ENCODE peak calls at places on chromosomes 5 and 9, in five cellular contexts. I is IMR-90, H is H9, O is neuronal stem cell, A is H1. Y is an unnamed sample. For H3K27me3, the result is how much of the 10 kb centered on the place peaks cover.

GRCh38 chr9:98983295-98984268 is 39.9 kb downstream of the COL15A1 start:
- DNase-seq in H (no peak), A (no peak), O (no peak), I (peak), Y (no peak)

GRCh38 chr5:179765400-179765799 is 28.4 kb upstream of the LTC4S start:
- DNase-seq in I (peak), O (no peak), H (no peak), A (no peak), Y (peak)

GRCh38 chr5:112772095-112772494 is 34.4 kb downstream of the APC start:
- DNase-seq in H (no peak), A (no peak), I (peak), O (no peak), Y (no peak)

GRCh38 chr5:129074903-129075302 is 19.6 kb upstream of the ISOC1 start:
- DNase-seq in A (no peak), H (no peak), O (no peak), I (no peak), Y (no peak)

GRCh38 chr5:181120311-181120710 is 10.7 kb downstream of the OR2V1 start:
- DNase-seq in A (no peak), H (no peak), I (peak), O (no peak), Y (no peak)

GRCh38 chr5:78162253-78162862 is 132.1 kb downstream of the AP3B1 start:
- DNase-seq in A (no peak), H (no peak), O (peak), I (peak), Y (peak)

GRCh38 chr5:91187032-91187431 is 196.1 kb downstream of the ARRDC3 start:
- DNase-seq in H (no peak), I (no peak), O (no peak), A (no peak), Y (no peak)

GRCh38 chr5:37226377-37226776 is 22.8 kb downstream of the CPLANE1 start:
- DNase-seq in I (no peak), A (no peak), O (no peak), H (no peak), Y (no peak)

GRCh38 chr5:132822650-132823480 is 7.6 kb downstream of the SHROOM1 start:
- DNase-seq in O (no peak), I (no peak), H (peak), A (peak), Y (peak)
- H3K27me3 ChIP-seq in O (under half), I (under half), H (under half), A (under half), Y (under half)

DNA sequence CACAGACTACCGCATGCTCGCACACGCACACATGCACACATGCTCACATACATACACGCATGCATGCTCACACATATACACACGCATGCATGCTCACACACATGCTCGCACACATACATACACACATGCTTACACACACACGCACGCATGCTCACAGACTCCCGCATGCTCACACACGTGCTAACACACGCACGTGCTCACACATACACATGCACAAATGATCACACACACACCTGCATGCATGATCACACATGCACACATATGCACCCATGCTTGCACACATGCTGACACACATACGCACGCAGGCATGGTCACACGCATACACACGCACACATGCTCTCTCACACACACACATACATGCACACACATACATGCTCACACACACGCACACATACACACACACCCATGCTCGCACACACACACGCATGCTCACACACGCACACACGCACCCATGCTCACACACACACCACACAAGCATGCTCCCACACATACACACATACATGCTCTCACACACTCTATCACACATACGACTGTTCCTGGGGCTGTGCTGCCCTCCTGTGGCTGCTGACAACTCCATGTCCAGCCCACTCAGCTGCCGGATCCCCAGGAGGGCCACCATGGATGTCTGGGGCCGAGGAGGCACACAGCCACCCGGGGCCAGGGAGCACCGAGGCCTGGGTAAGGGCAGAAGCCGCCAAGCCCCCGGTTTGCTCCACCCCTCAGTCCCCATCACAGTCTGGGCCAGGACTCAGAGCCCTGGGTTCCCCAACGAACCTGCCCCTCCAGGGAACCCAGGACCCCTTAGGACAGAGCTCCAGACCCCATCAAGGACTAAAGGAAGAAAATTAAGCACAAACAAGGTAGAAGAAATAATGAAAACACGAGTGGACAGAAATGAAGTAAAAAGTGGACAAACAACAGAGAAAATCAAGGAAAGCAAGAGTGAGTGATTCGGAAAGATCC is 31.4 kb upstream of the EGFL7 start:
- DNase-seq in A (peak), I (peak), H (peak), O (peak), Y (peak)
- H2BK15ac ChIP-seq in A (no peak), I (no peak), H (no peak), O (no peak), Y (no peak)

GRCh38 chr9:124163988-124164350 is 93.8 kb upstream of the NEK6 start:
- DNase-seq in O (no peak), I (no peak), H (no peak), A (no peak), Y (no peak)
- H3K27me3 ChIP-seq in O (under half), I (under half), H (under half), A (under half), Y (under half)

GRCh38 chr9:113619156-113619861 is 155.8 kb downstream of the RGS3 start:
- DNase-seq in O (no peak), A (peak), I (no peak), H (peak), Y (no peak)

GRCh38 chr9:113622038-113622437 is 158.5 kb downstream of the RGS3 start:
- DNase-seq in H (no peak), I (no peak), O (no peak), A (no peak), Y (no peak)

GRCh38 chr9:113620377-113621161 is 157.0 kb downstream of the RGS3 start:
- DNase-seq in H (peak), I (peak), O (peak), A (peak), Y (peak)

GRCh38 chr9:113621309-113621791 is 157.8 kb downstream of the RGS3 start:
- DNase-seq in O (no peak), H (no peak), I (peak), A (peak), Y (peak)

DNA sequence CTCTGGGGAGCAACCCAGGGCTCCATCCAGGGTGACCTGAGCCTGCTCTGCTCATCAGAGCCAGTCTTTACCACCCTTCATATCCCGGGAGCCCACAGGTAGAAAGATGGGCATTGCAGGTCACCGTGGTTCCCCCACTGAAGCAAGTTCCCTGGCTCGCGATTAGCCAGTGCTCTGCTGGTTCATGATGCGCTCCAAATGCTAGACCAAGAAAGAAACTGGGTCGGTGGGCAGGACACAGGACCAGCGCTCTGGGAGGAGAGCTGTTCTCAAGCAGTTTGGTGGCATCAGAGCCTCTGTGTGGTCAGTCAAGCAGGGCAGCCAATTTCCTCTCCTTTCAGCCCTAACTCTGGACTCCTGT is 156.5 kb downstream of the RGS3 start:
- DNase-seq in A (peak), O (no peak), I (no peak), H (no peak), Y (no peak)
- H2BK15ac ChIP-seq in A (peak), O (no peak), I (peak), H (no peak), Y (no peak)

DNA sequence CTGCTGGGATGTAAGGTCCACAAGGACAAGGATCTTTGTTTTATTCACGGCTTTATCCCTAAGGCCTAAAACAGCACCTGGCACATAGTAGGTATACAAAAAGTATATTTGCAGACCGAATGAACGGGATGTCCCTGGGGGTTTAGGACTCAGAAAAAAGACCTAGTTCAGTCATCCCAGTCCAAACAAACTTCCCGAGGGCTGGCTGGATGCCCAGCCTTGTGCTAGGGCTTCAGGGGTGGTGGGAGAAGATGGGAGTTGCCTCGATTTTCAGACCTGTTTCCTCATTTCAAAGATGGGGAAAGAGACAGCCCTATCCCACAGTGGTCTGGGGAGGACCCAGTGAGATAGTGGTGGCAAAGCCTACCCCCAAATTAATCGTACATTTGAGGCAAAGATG is 3.0 kb upstream of the PROB1 start:
- DNase-seq in I (peak), A (no peak), H (no peak), O (no peak), Y (no peak)
- H3K27me3 ChIP-seq in I (under half), A (under half), H (under half), O (under half), Y (under half)

GRCh38 chr9:134395727-134396257 is 69.5 kb downstream of the RXRA start:
- DNase-seq in H (no peak), A (no peak), O (no peak), I (no peak), Y (no peak)
- H2BK15ac ChIP-seq in H (no peak), A (no peak), O (no peak), I (no peak), Y (no peak)

DNA sequence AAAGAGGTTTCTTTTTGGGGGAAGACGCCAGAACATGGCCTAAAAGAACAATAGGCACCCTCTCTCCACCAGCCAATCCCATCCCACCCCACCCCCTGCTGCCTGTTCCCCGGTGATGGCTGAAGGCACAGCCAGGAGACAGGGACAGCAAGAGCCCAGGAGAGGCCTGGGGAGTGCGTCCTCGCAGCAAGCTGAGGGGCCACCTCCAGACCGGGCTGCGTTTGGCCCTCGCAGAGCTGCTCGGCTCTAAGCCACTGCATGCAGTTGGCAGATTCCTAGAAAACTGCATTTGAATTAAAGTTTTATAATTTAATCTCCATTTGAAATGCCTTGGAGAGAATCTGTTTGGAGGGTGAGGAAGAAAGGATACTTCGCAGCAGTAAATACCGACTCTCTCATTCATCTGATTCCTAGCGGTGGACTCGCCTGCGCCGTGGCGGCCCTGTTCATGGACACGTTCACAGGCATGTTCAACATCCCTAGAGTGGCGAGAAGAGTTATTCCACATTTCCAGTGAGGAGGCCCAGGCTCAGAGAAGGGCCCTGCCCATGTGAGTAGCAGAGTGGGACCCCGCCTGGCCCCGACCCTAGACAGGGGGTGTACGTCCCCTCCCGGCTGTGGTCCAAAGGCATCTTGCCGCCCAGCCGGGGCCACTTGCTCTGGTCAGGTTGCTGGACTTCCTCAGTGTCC is 55.8 kb downstream of the TSPAN17 start:
- DNase-seq in I (no peak), O (no peak), A (no peak), H (no peak), Y (no peak)
- H3K27me3 ChIP-seq in I (half or more), O (under half), A (under half), H (under half), Y (under half)

DNA sequence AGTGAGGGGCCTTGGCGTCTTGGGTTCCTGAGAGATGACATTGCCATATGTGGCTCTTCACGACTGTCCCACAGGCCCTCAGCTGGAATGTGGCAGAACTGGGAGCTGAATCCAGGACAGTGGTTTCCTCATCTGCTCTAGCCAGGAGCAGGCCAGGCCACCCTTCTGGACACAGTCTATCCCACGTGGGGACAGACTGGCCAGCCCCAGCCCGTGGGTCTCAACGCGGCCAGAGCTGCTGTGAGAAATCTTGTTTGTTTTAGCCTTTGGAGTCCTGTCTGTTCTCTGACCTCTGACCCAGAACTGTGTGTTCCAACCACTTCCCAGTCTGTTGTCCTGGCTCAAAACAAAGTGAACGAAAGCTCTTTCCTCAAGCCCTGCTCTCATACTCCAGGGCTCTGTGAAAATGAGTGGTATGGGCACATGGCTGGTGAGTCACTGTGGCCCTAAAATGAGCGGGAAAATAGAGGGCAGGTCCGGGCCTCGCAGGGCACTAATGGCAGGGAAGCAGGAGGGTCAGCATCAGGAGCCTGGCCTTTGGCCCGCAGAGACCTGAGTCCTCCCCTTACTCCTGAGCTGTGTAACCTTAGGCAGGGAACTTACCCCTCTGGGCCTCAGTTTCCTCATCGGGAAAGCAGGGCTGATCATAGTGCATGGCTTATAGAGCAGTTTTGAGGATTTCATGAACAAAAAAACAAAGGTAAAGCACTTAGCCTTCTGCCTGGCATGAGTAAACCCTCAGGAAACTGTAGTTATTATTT is 34.8 kb upstream of the GLRX start:
- DNase-seq in A (no peak), H (no peak), I (peak), O (no peak), Y (no peak)
- H2BK15ac ChIP-seq in A (no peak), H (no peak), I (peak), O (peak), Y (no peak)

Y was measured in mesendoderm.